ENCODE peak calls at places on chromosomes 1 and 21, in eight cellular contexts. P is choroid plexus epithelial cell, D is aorta, N is psoas muscle, J is bronchial epithelial cell, C is uterus, H is prostate gland, Y is upper lobe of right lung. O is an unnamed sample.

GRCh38 chr1:171877711-171878110 is 36.4 kb downstream of the DNM3 start:
- DNase-seq in P (no peak), J (peak; percentile 79), N (no peak), C (no peak), H (no peak), D (no peak), Y (no peak), O (no peak)

GRCh38 chr21:31752967-31753366 is 21.0 kb upstream of the SCAF4 start:
- DNase-seq in H (no peak), J (no peak), C (no peak), D (no peak), P (no peak), Y (no peak), N (no peak), O (no peak)

GRCh38 chr1:224317383-224318045 is 12.5 kb downstream of the NVL start:
- DNase-seq in P (no peak), H (peak; percentile 22), D (no peak), C (no peak), Y (no peak), N (no peak), J (no peak), O (no peak)

GRCh38 chr21:38297193-38297592 is 40.4 kb downstream of the KCNJ15 start:
- DNase-seq in H (peak; percentile 64), Y (no peak), C (no peak), J (peak; percentile 36), D (no peak), N (no peak), P (peak; percentile 45), O (no peak)

GRCh38 chr1:240306673-240307072 is 215.0 kb downstream of the FMN2 start:
- DNase-seq in N (no peak), P (no peak), J (no peak), Y (no peak), H (no peak), D (no peak), C (no peak), O (no peak)

GRCh38 chr1:207807395-207808321 is 55.8 kb downstream of the CD46 start:
- DNase-seq in Y (no peak), P (no peak), C (no peak), H (peak; percentile 72), N (peak; percentile 85), J (peak; percentile 46), D (peak; percentile 69), O (peak; percentile 14)

GRCh38 chr1:54118704-54119103 is 34.1 kb downstream of the CDCP2 start:
- DNase-seq in J (peak; percentile 40), P (peak; percentile 60), D (no peak), N (no peak), C (no peak), Y (peak; percentile 10), H (no peak), O (no peak)

GRCh38 chr1:20724364-20725188 is 6.8 kb upstream of the KIF17 start:
- DNase-seq in D (peak; percentile 19), J (no peak), P (no peak), N (peak; percentile 25), H (no peak), C (peak; percentile 3), Y (peak; percentile 56), O (no peak)

GRCh38 chr1:43276673-43277072 is 6.9 kb downstream of the TMEM125 start:
- DNase-seq in Y (peak; percentile 23), N (no peak), C (peak; percentile 7), J (no peak), D (no peak), H (no peak), P (no peak), O (no peak)

GRCh38 chr1:162396201-162396906 is 14.8 kb downstream of the C1orf226 start:
- DNase-seq in H (peak; percentile 1), Y (no peak), P (no peak), D (no peak), C (no peak), J (no peak), N (no peak), O (no peak)

GRCh38 chr1:163071381-163072255 is 2.5 kb downstream of the RGS4 start:
- DNase-seq in H (peak; percentile 43), C (peak; percentile 54), Y (peak; percentile 61), D (peak; percentile 75), N (peak; percentile 54), J (peak; percentile 94), P (peak; percentile 94), O (peak; percentile 85)

GRCh38 chr1:181126871-181127587 is 38.5 kb downstream of the IER5 start:
- DNase-seq in D (no peak), P (peak; percentile 76), H (no peak), C (no peak), J (peak; percentile 86), Y (no peak), N (no peak), O (no peak)

GRCh38 chr1:156671804-156672203 is 5.4 kb downstream of the NES start:
- DNase-seq in J (no peak), C (no peak), H (no peak), N (no peak), P (no peak), Y (no peak), D (no peak), O (no peak)

DNA sequence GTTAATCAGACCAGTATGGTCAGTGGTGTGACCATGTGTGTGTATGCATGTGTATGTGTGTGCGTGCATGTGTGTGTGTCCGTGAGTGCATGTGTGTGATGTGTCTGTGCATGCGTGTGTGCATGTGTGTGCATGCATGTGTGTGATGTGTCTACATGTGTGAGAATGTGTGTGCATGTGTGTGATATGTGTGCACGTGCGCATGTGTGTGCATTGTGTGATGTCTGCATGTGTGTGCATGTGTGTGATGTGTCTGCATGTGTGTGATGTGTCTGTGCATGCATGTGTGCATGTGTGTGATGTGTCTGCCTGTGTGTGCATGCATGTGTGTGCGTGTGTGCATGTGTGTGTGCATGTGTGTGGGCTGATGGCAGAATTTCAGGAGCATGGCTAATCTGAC is 58.2 kb downstream of the SIK1 start:
- DNase-seq in D (no peak), H (no peak), J (no peak), C (no peak), P (no peak), Y (no peak), N (no peak), O (no peak)
- H3K4me3 ChIP-seq in D (no peak overlapping the region), H (no peak overlapping the region), J (no peak overlapping the region), C (no peak overlapping the region), P (no peak overlapping the region), Y (no peak overlapping the region), N (no peak overlapping the region), O (no peak overlapping the region)

DNA sequence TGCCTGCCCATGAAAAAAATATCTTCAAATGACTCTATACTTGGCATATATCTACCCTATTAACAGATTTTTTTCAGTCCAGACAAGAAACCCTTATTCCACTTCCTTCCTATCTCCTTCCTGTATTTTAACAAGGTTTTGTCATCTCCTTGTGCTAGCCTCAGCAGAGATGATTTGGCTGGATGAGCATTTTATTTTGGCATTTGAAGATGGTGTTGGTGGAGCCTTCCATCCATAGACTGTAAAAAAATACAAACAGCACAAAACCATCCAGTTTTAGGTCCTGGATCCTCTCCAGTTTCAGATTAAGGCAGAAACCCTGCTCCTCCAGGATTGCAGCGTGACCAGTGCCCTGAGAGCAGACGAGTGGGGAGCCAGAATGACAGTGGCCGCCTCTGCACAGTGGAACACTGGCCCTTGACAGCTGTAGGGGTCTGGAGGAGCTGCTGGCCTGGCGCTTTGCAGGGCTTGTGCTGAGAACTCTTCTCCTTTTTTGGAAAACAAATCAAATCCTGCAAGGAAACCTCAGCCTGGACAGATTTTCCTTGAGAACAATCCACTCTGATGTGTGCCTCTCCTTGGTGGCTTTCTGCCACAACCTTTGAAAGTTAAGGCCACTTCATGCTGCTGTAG is 72.2 kb upstream of the GADD45A start:
- DNase-seq in Y (no peak), C (peak; percentile 30), P (no peak), D (peak; percentile 60), N (no peak), H (no peak), J (no peak), O (no peak)
- H3K4me3 ChIP-seq in Y (no peak overlapping the region), C (no peak overlapping the region), P (no peak overlapping the region), D (no peak overlapping the region), N (no peak overlapping the region), H (no peak overlapping the region), J (no peak overlapping the region), O (no peak overlapping the region)

GRCh38 chr1:25809283-25809926 is 9.4 kb downstream of the SELENON start:
- DNase-seq in P (no peak), D (no peak), C (no peak), H (peak; percentile 77), J (no peak), N (no peak), Y (peak; percentile 82), O (no peak)
- H3K4me3 ChIP-seq in P (no peak overlapping the region), D (no peak overlapping the region), C (no peak overlapping the region), H (no peak overlapping the region), J (no peak overlapping the region), N (no peak overlapping the region), Y (no peak overlapping the region), O (no peak overlapping the region)

GRCh38 chr1:153122831-153123421 is 9.6 kb upstream of the SPRR2F start:
- DNase-seq in N (no peak), C (no peak), J (peak; percentile 98), Y (no peak), P (no peak), D (no peak), H (no peak), O (peak; percentile 92)
- H3K4me3 ChIP-seq in N (no peak overlapping the region), C (no peak overlapping the region), J (no peak overlapping the region), Y (no peak overlapping the region), P (no peak overlapping the region), D (no peak overlapping the region), H (no peak overlapping the region), O (no peak overlapping the region)

GRCh38 chr1:111271464-111271801 is 19.2 kb upstream of the CHIA start:
- DNase-seq in H (no peak), P (no peak), C (no peak), Y (no peak), D (no peak), J (no peak), N (no peak), O (no peak)
- H3K4me3 ChIP-seq in H (no peak overlapping the region), P (no peak overlapping the region), C (no peak overlapping the region), Y (no peak overlapping the region), D (no peak overlapping the region), J (no peak overlapping the region), N (no peak overlapping the region), O (no peak overlapping the region)

DNA sequence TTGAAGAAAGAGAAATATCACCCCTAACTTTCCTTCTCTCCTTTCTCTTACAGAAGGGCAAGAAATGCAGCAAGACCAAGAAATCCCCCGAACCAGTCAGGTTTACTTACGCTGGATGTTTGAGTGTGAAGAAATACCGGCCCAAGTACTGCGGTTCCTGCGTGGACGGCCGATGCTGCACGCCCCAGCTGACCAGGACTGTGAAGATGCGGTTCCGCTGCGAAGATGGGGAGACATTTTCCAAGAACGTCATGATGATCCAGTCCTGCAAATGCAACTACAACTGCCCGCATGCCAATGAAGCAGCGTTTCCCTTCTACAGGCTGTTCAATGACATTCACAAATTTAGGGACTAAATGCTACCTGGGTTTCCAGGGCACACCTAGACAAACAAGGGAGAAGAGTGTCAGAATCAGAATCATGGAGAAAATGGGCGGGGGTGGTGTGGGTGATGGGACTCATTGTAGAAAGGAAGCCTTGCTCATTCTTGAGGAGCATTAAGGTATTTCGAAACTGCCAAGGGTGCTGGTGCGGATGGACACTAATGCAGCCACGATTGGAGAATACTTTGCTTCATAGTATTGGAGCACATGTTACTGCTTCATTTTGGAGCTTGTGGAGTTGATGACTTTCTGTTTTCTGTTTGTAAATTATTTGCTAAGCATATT is 2.3 kb downstream of the CCN1 start:
- DNase-seq in D (no peak), C (peak; percentile 34), Y (no peak), N (no peak), P (peak; percentile 72), H (no peak), J (peak; percentile 68), O (no peak)
- H3K4me3 ChIP-seq in D (peak overlapping the region; percentile 100), C (peak overlapping the region; percentile 83), Y (peak overlapping the region; percentile 59), N (peak overlapping the region; percentile 74), P (peak overlapping the region; percentile 70), H (peak overlapping the region; percentile 88), J (no peak overlapping the region), O (no peak overlapping the region)

GRCh38 chr21:45465611-45466329 is 60.8 kb downstream of the COL18A1 start:
- DNase-seq in P (no peak), Y (peak; percentile 55), H (no peak), N (peak; percentile 26), C (no peak), J (no peak), D (peak; percentile 46), O (no peak)
- H3K4me3 ChIP-seq in P (no peak overlapping the region), Y (no peak overlapping the region), H (no peak overlapping the region), N (no peak overlapping the region), C (no peak overlapping the region), J (no peak overlapping the region), D (no peak overlapping the region), O (no peak overlapping the region)

O was measured in WERI-Rb-1.